ENCODE peak calls at places on chromosomes 13 and 19, in eight cellular contexts. V is activated T-helper 9 cell treated with anti-CD3 and anti-CD28 coated beads, Interleukin-2, amount 50 U/mL, for 16 hours; S is effector memory CD4-positive, alpha-beta T cell; G is anterior cingulate cortex; W is amniotic stem cell; I is AG04449; A is iris pigment epithelial cell; E is stimulated activated CD8-positive, alpha-beta memory T cell treated with anti-CD3 and anti-CD28 coated beads, Interleukin-7, amount 100 ng/mL, for 48 hours. L is an unnamed sample.

GRCh38 chr19:679418-680286 is 3.5 kb downstream of the FSTL3 start:
- DNase-seq in V (no peak), S (no peak), G (peak), W (peak), I (no peak), A (peak), E (no peak), L (peak)

GRCh38 chr19:1282588-1283206 is 3.0 kb upstream of the EFNA2 start:
- DNase-seq in V (no peak), S (no peak), G (no peak), W (no peak), I (no peak), A (no peak), E (no peak), L (no peak)

GRCh38 chr19:35222373-35223005 is 6.0 kb downstream of the FAM187B start:
- DNase-seq in V (no peak), S (no peak), G (no peak), W (no peak), I (no peak), A (no peak), E (no peak), L (no peak)

GRCh38 chr19:19137556-19138109 is 645 bp downstream of the TMEM161A start:
- DNase-seq in V (no peak), S (no peak), G (no peak), W (no peak), I (no peak), A (peak), E (no peak), L (no peak)

GRCh38 chr13:44451651-44452050 is 78.0 kb downstream of the SERP2 start:
- DNase-seq in V (no peak), S (no peak), G (no peak), W (no peak), I (no peak), A (no peak), E (no peak), L (no peak)

GRCh38 chr13:101916108-101916757 is 463.8 kb downstream of the ITGBL1 start:
- DNase-seq in V (no peak), S (no peak), G (no peak), W (no peak), I (no peak), A (peak), E (no peak), L (peak)

GRCh38 chr13:54110597-54110996 is 1082.0 kb downstream of the OLFM4 start:
- DNase-seq in V (no peak), S (no peak), G (no peak), W (no peak), I (no peak), A (no peak), E (no peak), L (no peak)

GRCh38 chr19:1302534-1303239 is 17.0 kb downstream of the EFNA2 start:
- DNase-seq in V (no peak), S (no peak), G (peak), W (no peak), I (no peak), A (no peak), E (no peak), L (no peak)

GRCh38 chr19:47839913-47840312 is 18.2 kb downstream of the CRX start:
- DNase-seq in V (no peak), S (no peak), G (no peak), W (no peak), I (no peak), A (peak), E (no peak), L (peak)

GRCh38 chr19:42252365-42253244 is 2.3 kb downstream of the ERF start:
- DNase-seq in V (no peak), S (no peak), G (peak), W (no peak), I (no peak), A (peak), E (no peak), L (peak)

GRCh38 chr13:76226941-76227340 is 590.8 kb downstream of the LMO7 start:
- DNase-seq in V (no peak), S (no peak), G (no peak), W (no peak), I (no peak), A (no peak), E (no peak), L (no peak)

GRCh38 chr13:67048793-67049150 is 181.4 kb downstream of the PCDH9 start:
- DNase-seq in V (no peak), S (no peak), G (no peak), W (peak), I (peak), A (peak), E (no peak), L (peak)

GRCh38 chr19:40370997-40371801 is 18.8 kb downstream of the HIPK4 start:
- DNase-seq in V (no peak), S (no peak), G (no peak), W (no peak), I (no peak), A (no peak), E (no peak), L (no peak)

GRCh38 chr19:47428177-47428894 is 9.0 kb upstream of the MEIS3 start:
- DNase-seq in V (peak), S (peak), G (peak), W (peak), I (peak), A (peak), E (peak), L (peak)

L was measured in amniotic epithelial cell.